ENCODE peak calls at places on chromosomes 13 and 19, in seven cellular contexts. P is prostate gland; U is tibial artery; T is CD4-positive, alpha-beta T cell; C is neural crest cell; F is lower leg skin; G is activated B cell treated with CpG ODN at 0.5 μM for 24 hours. Q is an unnamed sample.

GRCh38 chr13:94154362-94154761 is 325.1 kb downstream of the DCT start:
- DNase-seq in G (no peak), T (no peak), F (no peak), U (peak), C (no peak), P (peak), Q (no peak)

GRCh38 chr13:49476529-49476928 is 19.2 kb upstream of the PHF11 start:
- DNase-seq in F (no peak), G (no peak), P (no peak), C (no peak), T (no peak), U (no peak), Q (no peak)

GRCh38 chr19:14127929-14128509 is 8.4 kb downstream of the ASF1B start:
- DNase-seq in T (no peak), U (no peak), G (no peak), F (no peak), P (no peak), C (no peak), Q (no peak)

GRCh38 chr19:45645068-45645630 is 6.0 kb upstream of the EML2 start:
- DNase-seq in F (no peak), U (no peak), T (no peak), P (no peak), G (peak), C (no peak), Q (no peak)

GRCh38 chr13:21106089-21106488 is 44.7 kb upstream of the LATS2 start:
- DNase-seq in T (no peak), G (no peak), C (no peak), U (no peak), P (no peak), F (no peak), Q (no peak)

GRCh38 chr13:97226788-97227627 is 4.9 kb downstream of the MBNL2 start:
- DNase-seq in G (no peak), C (no peak), T (no peak), P (no peak), U (no peak), F (no peak), Q (no peak)

GRCh38 chr13:79392882-79393563 is 13.0 kb downstream of the RBM26 start:
- DNase-seq in T (no peak), U (no peak), C (no peak), P (no peak), F (no peak), G (no peak), Q (no peak)

GRCh38 chr19:50432221-50432626 is 468 bp upstream of the MYBPC2 start:
- DNase-seq in C (no peak), G (no peak), P (no peak), T (no peak), U (no peak), F (no peak), Q (no peak)

GRCh38 chr19:8161135-8161646 is 11.8 kb upstream of the FBN3 start:
- DNase-seq in F (no peak), C (no peak), U (no peak), T (no peak), G (no peak), P (no peak), Q (no peak)

GRCh38 chr13:88761145-88761544 is 1090.0 kb downstream of the SLITRK5 start:
- DNase-seq in T (no peak), F (no peak), G (no peak), U (no peak), P (no peak), C (no peak), Q (no peak)

GRCh38 chr13:80871481-80871880 is 530.6 kb upstream of the SPRY2 start:
- DNase-seq in G (no peak), C (no peak), P (no peak), T (no peak), F (no peak), U (no peak), Q (no peak)

GRCh38 chr19:42846597-42846996 is 32.9 kb downstream of the PSG1 start:
- DNase-seq in C (no peak), F (no peak), P (no peak), G (no peak), U (no peak), T (no peak), Q (no peak)

GRCh38 chr13:45718063-45718462 is 15.9 kb downstream of the CBY2 start:
- DNase-seq in G (no peak), U (no peak), C (no peak), T (no peak), P (no peak), F (no peak), Q (no peak)

GRCh38 chr19:48378194-48378570 is 13.2 kb downstream of the KDELR1 start:
- DNase-seq in U (no peak), T (no peak), F (no peak), C (no peak), G (no peak), P (no peak), Q (no peak)

GRCh38 chr19:48379058-48379457 is 12.3 kb downstream of the KDELR1 start:
- DNase-seq in U (no peak), P (peak), C (no peak), G (no peak), T (no peak), F (no peak), Q (no peak)

GRCh38 chr19:48385461-48386087 is 5.8 kb downstream of the KDELR1 start:
- DNase-seq in P (no peak), G (no peak), F (no peak), U (no peak), T (no peak), C (no peak), Q (no peak)

GRCh38 chr19:48386981-48387380 is 4.4 kb downstream of the KDELR1 start:
- DNase-seq in P (no peak), G (no peak), F (no peak), T (no peak), C (no peak), U (no peak), Q (no peak)

DNA sequence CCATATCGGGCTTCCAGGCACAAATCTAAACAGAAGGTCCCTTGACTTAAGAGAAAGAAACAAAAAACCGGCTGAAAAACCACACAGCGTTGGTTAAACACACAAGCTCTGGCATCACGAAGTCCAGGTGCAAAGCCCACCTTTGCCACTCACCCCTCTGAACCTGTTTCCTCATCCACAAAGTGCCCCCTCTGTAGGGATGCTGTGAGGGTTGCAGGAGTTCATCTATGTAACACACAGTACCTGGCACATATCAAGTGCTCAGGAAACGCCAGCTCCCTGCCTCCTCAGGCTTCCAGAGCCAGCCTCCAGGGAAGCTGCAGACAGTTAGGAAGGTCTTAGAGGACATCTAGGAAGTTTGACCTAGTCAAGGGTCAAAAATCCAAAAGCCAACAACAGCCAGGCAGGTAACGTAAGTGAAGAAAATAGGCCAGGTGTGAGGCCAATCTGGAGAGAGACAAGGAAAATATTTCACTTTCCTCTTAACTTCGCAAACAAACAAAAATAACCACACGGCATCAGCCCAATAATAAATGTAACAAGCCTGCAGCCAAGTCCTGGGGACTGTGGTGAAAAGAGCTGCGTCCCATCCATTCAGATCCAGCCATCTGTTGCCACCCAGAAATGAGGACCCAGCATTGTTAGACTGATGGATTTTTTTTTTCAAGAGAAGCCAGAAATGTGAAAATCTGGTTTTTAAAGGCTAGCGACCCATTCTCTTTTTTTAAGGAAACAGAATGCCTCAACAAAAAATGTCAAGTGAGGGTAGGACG is 10.0 kb downstream of the KDELR1 start:
- DNase-seq in F (no peak), T (no peak), C (no peak), P (no peak), G (no peak), U (no peak), Q (no peak)
- TF ChIP-seq CTCF in F (no peak), T (no peak), C (no peak), P (no peak), G (no peak), U (no peak), Q (no peak)

DNA sequence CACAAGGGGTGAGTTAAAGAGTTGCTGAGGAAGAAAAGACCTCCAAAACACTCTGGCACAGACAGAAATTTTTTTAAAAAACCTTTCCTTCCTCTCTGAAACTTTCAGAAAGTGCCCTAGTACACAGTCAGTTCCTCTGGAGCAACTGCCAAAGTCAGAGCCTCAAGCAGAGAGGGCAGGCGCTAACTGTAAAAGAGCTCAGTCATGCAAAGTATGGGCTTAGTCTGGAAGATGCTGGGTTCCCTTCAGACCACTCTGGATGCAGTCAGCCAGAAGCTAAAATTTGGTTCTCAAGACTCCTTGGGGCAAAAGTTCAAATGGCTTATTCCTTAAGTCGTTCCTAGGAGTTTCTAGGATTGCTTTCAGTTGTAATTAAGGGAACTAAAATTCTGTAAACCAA is 671.6 kb downstream of the PCDH9 start:
- DNase-seq in F (no peak), C (no peak), U (no peak), T (no peak), P (no peak), G (no peak), Q (no peak)
- TF ChIP-seq CTCF in F (no peak), C (no peak), U (no peak), T (no peak), P (no peak), G (no peak), Q (no peak)

DNA sequence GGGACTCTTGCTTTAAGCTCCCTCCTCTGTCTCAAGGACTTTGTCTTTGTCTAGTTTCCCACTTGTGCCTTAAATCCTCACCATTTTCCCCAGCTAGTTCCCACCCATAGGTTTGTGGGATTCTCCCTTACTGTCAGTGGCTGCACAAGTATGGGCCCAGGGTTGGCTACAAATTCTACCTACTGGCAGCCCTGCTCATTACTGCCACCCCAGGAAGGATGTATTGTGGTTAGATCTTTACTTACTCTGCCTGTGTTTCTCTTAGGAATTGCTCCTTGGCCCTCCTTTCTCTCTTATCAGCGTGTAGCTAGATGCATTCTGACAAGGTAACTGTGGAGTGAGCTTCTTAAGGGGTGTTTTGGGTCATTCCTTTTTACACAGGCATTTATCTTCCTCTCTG is 413.5 kb upstream of the PCDH9 start:
- DNase-seq in P (no peak), T (no peak), C (no peak), U (no peak), F (no peak), G (no peak), Q (no peak)
- TF ChIP-seq CTCF in P (no peak), T (no peak), C (no peak), U (no peak), F (no peak), G (no peak), Q (peak)

GRCh38 chr13:33351324-33351723 is 65.8 kb upstream of the STARD13 start:
- DNase-seq in G (no peak), F (no peak), P (no peak), C (no peak), U (peak), T (no peak), Q (no peak)
- TF ChIP-seq CTCF in G (no peak), F (no peak), P (no peak), C (no peak), U (peak), T (no peak), Q (no peak)

GRCh38 chr13:113243847-113244246 is 34.4 kb downstream of the CUL4A start:
- DNase-seq in P (no peak), U (no peak), C (no peak), F (no peak), T (no peak), G (no peak), Q (no peak)

GRCh38 chr13:113245858-113246791 is 36.7 kb downstream of the CUL4A start:
- DNase-seq in U (no peak), F (no peak), G (no peak), C (no peak), T (no peak), P (no peak), Q (no peak)
- TF ChIP-seq CTCF in U (no peak), F (no peak), G (no peak), C (peak), T (no peak), P (no peak), Q (peak)

DNA sequence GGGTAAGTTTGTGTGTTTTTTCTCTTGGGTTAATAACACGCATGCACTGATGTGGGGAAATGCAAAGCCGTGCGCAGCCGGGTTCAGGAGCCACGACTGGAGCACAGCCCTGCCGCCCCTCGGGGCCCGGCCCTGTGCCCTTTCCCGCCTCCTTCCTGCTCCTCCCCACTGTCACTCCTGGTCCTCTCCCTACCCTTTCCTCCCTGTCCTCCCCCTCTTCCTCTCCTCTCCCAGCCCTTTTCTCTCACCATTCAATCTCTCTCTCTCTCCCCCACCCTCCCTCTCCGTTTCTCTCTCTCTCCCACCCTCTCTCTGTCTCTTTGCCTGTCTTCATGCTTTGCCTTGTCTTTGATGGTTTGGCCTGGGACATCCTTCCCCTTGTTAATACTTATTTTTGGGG is 27.2 kb downstream of the PLEKHJ1 start:
- DNase-seq in T (no peak), P (no peak), F (no peak), U (no peak), G (no peak), C (no peak), Q (no peak)
- TF ChIP-seq CTCF in T (no peak), P (no peak), F (no peak), U (no peak), G (no peak), C (no peak), Q (no peak)

DNA sequence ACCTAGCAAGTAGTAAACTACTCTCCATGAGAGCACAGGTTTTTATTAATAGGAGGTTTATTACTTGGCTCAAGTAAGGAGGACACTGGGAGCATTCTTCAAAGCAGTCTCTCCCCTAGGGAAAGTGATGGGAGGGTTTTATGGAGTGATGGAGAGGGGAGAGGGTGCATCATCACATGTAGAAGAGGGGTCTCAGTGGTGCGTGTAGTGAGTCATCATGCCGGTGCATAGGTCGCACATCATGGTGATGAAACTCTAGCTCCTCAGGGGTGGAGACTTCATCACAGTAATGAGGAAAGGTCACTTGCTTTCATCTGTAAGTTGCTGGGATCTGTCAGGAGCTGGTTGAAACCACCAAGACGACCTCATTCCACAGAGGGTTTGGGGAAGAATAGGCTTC is 210.8 kb upstream of the UBL3 start:
- DNase-seq in T (no peak), F (no peak), G (no peak), P (no peak), C (no peak), U (no peak), Q (no peak)
- TF ChIP-seq CTCF in T (no peak), F (no peak), G (no peak), P (no peak), C (no peak), U (no peak), Q (no peak)

GRCh38 chr19:10113592-10113963 is 2.1 kb downstream of the P2RY11 start:
- DNase-seq in P (no peak), F (no peak), C (no peak), U (no peak), T (no peak), G (no peak), Q (no peak)
- TF ChIP-seq CTCF in P (no peak), F (no peak), C (no peak), U (no peak), T (no peak), G (no peak), Q (no peak)